ENCODE peak calls at places on chromosomes 12 and 14, in seven cellular contexts. M is transverse colon, J is HepG2, T is GM06990, Z is endodermal cell, X is brain microvascular endothelial cell, U is heart left ventricle. A is an unnamed sample. For H3K27me3 and H3K36me3, the result is how much of the 10 kb centered on the place peaks cover.

GRCh38 chr12:13534242-13534641 is 337.7 kb downstream of the EMP1 start:
- DNase-seq in M (no peak), J (no peak), T (no peak), Z (no peak), X (no peak), U (no peak), A (no peak)

GRCh38 chr12:122887817-122888212 is 8.1 kb downstream of the VPS37B start:
- DNase-seq in M (no peak), J (no peak), T (no peak), Z (no peak), X (no peak), U (no peak), A (no peak)

GRCh38 chr12:108285016-108285415 is 54.1 kb downstream of the CMKLR1 start:
- DNase-seq in M (no peak), J (no peak), T (no peak), Z (peak), X (no peak), U (no peak), A (no peak)

GRCh38 chr12:80189241-80189640 is 89.9 kb downstream of the OTOGL start:
- DNase-seq in M (no peak), J (no peak), T (no peak), Z (no peak), X (peak), U (no peak), A (peak)

GRCh38 chr12:64612843-64613242 is 2.5 kb downstream of the RASSF3 start:
- DNase-seq in M (no peak), J (no peak), T (no peak), Z (no peak), X (no peak), U (no peak), A (no peak)

GRCh38 chr12:123139926-123140674 is 10.8 kb downstream of the PITPNM2 start:
- DNase-seq in M (peak), J (peak), T (no peak), Z (peak), X (no peak), U (no peak), A (peak)

GRCh38 chr12:64679487-64679983 is 69.2 kb downstream of the RASSF3 start:
- DNase-seq in M (peak), J (no peak), T (no peak), Z (no peak), X (peak), U (peak), A (peak)

GRCh38 chr12:49537709-49538601 is 875 bp upstream of the KCNH3 start:
- DNase-seq in M (no peak), J (no peak), T (no peak), Z (peak), X (no peak), U (no peak), A (no peak)

GRCh38 chr12:127107744-127108143 is 1159.2 kb upstream of the TMEM132C start:
- DNase-seq in M (no peak), J (no peak), T (no peak), Z (no peak), X (no peak), U (no peak), A (peak)

GRCh38 chr12:47867496-47867941 is 37.3 kb downstream of the VDR start:
- DNase-seq in M (no peak), J (no peak), T (no peak), Z (no peak), X (peak), U (no peak), A (peak)

GRCh38 chr14:102288139-102288538 is 16.8 kb downstream of the MOK start:
- DNase-seq in M (no peak), J (no peak), T (no peak), Z (no peak), X (no peak), U (no peak), A (no peak)

GRCh38 chr12:96153131-96153724 is 40.9 kb upstream of the ELK3 start:
- DNase-seq in M (no peak), J (no peak), T (no peak), Z (no peak), X (no peak), U (no peak), A (no peak)

GRCh38 chr12:78802593-78802992 is 62.0 kb upstream of the SYT1 start:
- DNase-seq in M (no peak), J (no peak), T (no peak), Z (no peak), X (peak), U (no peak), A (peak)

GRCh38 chr12:6195665-6196535 is 4.3 kb upstream of the CD9 start:
- DNase-seq in M (peak), J (peak), T (no peak), Z (peak), X (peak), U (peak), A (peak)

GRCh38 chr12:42725839-42726238 is 136.3 kb upstream of the PRICKLE1 start:
- DNase-seq in M (no peak), J (no peak), T (no peak), Z (no peak), X (peak), U (no peak), A (peak)

GRCh38 chr12:1533602-1534304 is 60.6 kb downstream of the FBXL14 start:
- DNase-seq in M (peak), J (no peak), T (peak), Z (peak), X (peak), U (no peak), A (peak)

GRCh38 chr14:92321701-92322100 is 1.3 kb upstream of the SLC24A4 start:
- DNase-seq in M (no peak), J (no peak), T (no peak), Z (no peak), X (no peak), U (no peak), A (no peak)
- H3K27me3 ChIP-seq in M (half or more), J (under half), T (under half), Z (half or more), X (under half), U (under half), A (under half)

DNA sequence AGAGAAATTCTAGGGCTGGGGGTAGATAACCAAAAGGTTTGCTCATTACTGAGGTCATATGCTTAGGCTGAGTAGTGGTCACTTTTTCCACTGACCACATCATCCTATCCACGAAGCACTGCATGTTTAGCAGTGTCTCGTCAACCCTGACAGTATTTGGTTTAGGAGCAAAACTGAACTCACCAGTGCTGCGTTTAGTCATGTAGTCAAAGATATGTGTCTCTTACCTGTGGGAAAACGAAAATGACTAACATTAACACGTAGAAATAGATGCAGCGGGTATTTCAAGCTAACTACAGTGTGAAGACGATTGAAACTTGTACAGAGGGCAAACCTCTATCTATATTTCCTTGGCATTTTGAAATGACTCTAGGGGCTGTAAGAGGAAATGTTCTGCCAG is 34.6 kb downstream of the MTHFD1 start:
- DNase-seq in M (no peak), J (no peak), T (no peak), Z (no peak), X (no peak), U (no peak), A (no peak)
- H3K36me3 ChIP-seq in M (under half), J (under half), T (under half), Z (half or more), X (under half), U (under half), A (under half)

GRCh38 chr12:60231976-60232907 is 636.4 kb downstream of the SLC16A7 start:
- DNase-seq in M (no peak), J (no peak), T (no peak), Z (no peak), X (no peak), U (no peak), A (no peak)
- H3K27me3 ChIP-seq in M (under half), J (under half), T (under half), Z (under half), X (under half), U (under half), A (under half)

GRCh38 chr12:56315626-56316473 is at the start of gene CNPY2:
- DNase-seq in M (peak), J (peak), T (peak), Z (peak), X (peak), U (peak), A (peak)

GRCh38 chr12:56315256-56315625 is 547 bp downstream of the CNPY2 start:
- DNase-seq in M (peak), J (no peak), T (no peak), Z (no peak), X (peak), U (no peak), A (no peak)

GRCh38 chr12:56307221-56307965 is 7.3 kb upstream of the CS start:
- DNase-seq in M (no peak), J (no peak), T (no peak), Z (no peak), X (no peak), U (no peak), A (no peak)

GRCh38 chr12:56308714-56309113 is 7.1 kb downstream of the CNPY2 start:
- DNase-seq in M (no peak), J (no peak), T (no peak), Z (no peak), X (no peak), U (no peak), A (no peak)

DNA sequence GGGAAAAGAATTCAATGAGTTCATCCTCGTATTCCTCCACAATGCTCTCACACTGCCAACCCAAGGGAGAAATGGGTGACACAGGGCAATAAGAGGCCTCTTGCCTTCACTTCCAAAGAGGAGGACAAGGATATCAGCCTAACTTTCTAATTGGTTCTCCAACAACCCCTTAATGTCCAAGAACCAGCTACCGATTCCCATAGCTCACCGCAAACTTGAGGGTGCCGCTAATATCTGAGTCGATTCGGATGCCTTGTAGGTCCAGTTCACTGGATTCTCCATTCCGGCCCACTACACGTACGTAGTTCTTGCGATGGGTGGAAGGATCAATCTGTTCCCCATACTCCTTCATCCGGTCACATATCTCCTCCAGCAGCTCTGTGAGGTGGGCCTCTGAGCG is 4.8 kb downstream of the CNPY2 start:
- DNase-seq in M (no peak), J (no peak), T (no peak), Z (no peak), X (no peak), U (no peak), A (no peak)
- H3K36me3 ChIP-seq in M (under half), J (under half), T (under half), Z (half or more), X (under half), U (under half), A (half or more)

GRCh38 chr12:2692156-2692555 is 102.6 kb upstream of the FKBP4 start:
- DNase-seq in M (no peak), J (no peak), T (no peak), Z (no peak), X (no peak), U (no peak), A (no peak)
- H3K27me3 ChIP-seq in M (under half), J (under half), T (under half), Z (under half), X (under half), U (under half), A (under half)

GRCh38 chr12:15608931-15609330 is 180.3 kb downstream of the EPS8 start:
- DNase-seq in M (no peak), J (no peak), T (no peak), Z (no peak), X (no peak), U (no peak), A (no peak)
- H3K36me3 ChIP-seq in M (under half), J (under half), T (under half), Z (under half), X (under half), U (under half), A (under half)

GRCh38 chr14:59629384-59630158 is 53.0 kb upstream of the CCDC175 start:
- DNase-seq in M (no peak), J (no peak), T (no peak), Z (no peak), X (no peak), U (no peak), A (no peak)
- H3K27me3 ChIP-seq in M (half or more), J (under half), T (under half), Z (under half), X (under half), U (under half), A (under half)

GRCh38 chr14:49583629-49584028 is 2.6 kb downstream of the RPS29 start:
- DNase-seq in M (no peak), J (no peak), T (no peak), Z (no peak), X (no peak), U (no peak), A (no peak)

GRCh38 chr14:49581961-49582210 is 4.3 kb downstream of the RPS29 start:
- DNase-seq in M (no peak), J (no peak), T (no peak), Z (no peak), X (no peak), U (no peak), A (no peak)

GRCh38 chr14:49579841-49580240 is 6.3 kb downstream of the RPS29 start:
- DNase-seq in M (no peak), J (no peak), T (no peak), Z (no peak), X (no peak), U (no peak), A (no peak)

GRCh38 chr14:49582211-49582977 is 3.8 kb downstream of the RPS29 start:
- DNase-seq in M (no peak), J (no peak), T (no peak), Z (no peak), X (no peak), U (no peak), A (no peak)

DNA sequence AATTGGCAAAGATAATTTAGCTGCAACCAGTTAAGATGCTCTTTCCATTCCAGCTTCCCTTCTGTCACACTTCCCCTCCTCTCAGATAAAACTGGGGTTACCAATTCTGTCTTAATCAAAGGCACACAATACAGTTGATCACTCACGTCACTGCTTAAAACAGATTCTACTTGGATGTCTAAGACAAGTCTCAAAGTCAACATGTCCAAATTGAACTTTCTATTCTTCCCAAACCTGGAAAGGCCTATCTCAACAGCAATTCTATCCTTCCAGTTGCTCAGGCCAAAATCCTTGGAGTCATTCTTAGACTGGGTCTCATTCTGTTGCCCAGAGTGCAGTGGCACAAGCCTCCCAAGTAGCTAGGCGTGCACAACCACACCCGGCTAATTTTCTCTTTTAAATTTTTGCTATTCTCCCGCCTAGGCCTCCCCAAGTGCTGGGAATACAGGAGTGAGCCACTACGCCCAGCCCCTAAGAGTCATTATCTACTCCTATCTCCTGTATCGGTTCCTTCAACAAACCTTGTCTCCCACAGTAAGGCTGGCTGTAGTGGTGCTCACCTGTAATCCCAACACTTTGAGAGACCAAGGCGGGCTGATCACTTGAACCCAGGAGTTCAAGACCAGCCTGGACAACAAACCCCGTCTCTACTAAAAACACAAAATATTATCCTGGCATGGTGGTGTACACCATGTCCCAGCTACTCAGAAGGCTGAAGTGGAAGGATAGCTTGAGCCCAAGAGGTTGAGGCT is 4.8 kb downstream of the RPS29 start:
- DNase-seq in M (no peak), J (no peak), T (no peak), Z (peak), X (no peak), U (no peak), A (no peak)
- H3K36me3 ChIP-seq in M (under half), J (under half), T (under half), Z (half or more), X (under half), U (under half), A (half or more)

A was measured in MG63.